ENCODE peak calls at places on chromosomes 3 and 15, in six cellular contexts. Z is KBM-7, J is epithelial cell of proximal tubule, F is thoracic aorta, S is erythroblast, O is natural killer cell. T is an unnamed sample.

GRCh38 chr3:191136347-191136746 is 62.7 kb upstream of the OSTN start:
- DNase-seq in Z (no peak), J (no peak), F (no peak), S (no peak), O (no peak), T (no peak)

GRCh38 chr3:141709126-141709770 is 28.9 kb upstream of the RNF7 start:
- DNase-seq in Z (no peak), J (no peak), F (no peak), S (no peak), O (no peak), T (no peak)

GRCh38 chr3:154904328-154904727 is 175.8 kb upstream of the MME start:
- DNase-seq in Z (peak), J (no peak), F (no peak), S (no peak), O (no peak), T (no peak)

GRCh38 chr3:113885050-113885449 is 46.5 kb downstream of the GRAMD1C start:
- DNase-seq in Z (no peak), J (no peak), F (no peak), S (no peak), O (no peak), T (no peak)

GRCh38 chr3:179599531-179599930 is 4.9 kb downstream of the MRPL47 start:
- DNase-seq in Z (no peak), J (no peak), F (no peak), S (no peak), O (no peak), T (no peak)

GRCh38 chr3:101381809-101382208 is 61.4 kb upstream of the IMPG2 start:
- DNase-seq in Z (peak), J (peak), F (no peak), S (peak), O (no peak), T (no peak)

GRCh38 chr15:31977812-31978662 is 52.3 kb upstream of the CHRNA7 start:
- DNase-seq in Z (peak), J (no peak), F (no peak), S (peak), O (peak), T (no peak)

GRCh38 chr3:43736558-43736995 is 45.8 kb downstream of the ABHD5 start:
- DNase-seq in Z (no peak), J (no peak), F (no peak), S (peak), O (no peak), T (no peak)

GRCh38 chr3:15220056-15220455 is 14.0 kb downstream of the CAPN7 start:
- DNase-seq in Z (no peak), J (no peak), F (no peak), S (no peak), O (no peak), T (no peak)

GRCh38 chr3:54871867-54872266 is 56.0 kb downstream of the LRTM1 start:
- DNase-seq in Z (no peak), J (no peak), F (no peak), S (no peak), O (no peak), T (no peak)

GRCh38 chr3:179474480-179474879 is 23.2 kb upstream of the GNB4 start:
- DNase-seq in Z (no peak), J (no peak), F (no peak), S (no peak), O (no peak), T (no peak)

GRCh38 chr3:155441026-155441425 is 147.5 kb upstream of the STRIT1 start:
- DNase-seq in Z (no peak), J (no peak), F (no peak), S (no peak), O (no peak), T (no peak)